ENCODE peak calls at places on chromosomes 11 and 22, in eight cellular contexts. One of them, this sample, is unnamed.

GRCh38 chr11:14577835-14578529 is 57.8 kb upstream of the PSMA1 start:
- DNase-seq in adrenal gland: no peak
- DNase-seq in CD8-positive, alpha-beta T cell: no peak
- DNase-seq in tibial artery: no peak
- DNase-seq in activated CD8-positive, alpha-beta T cell treated with anti-CD3 and anti-CD28 coated beads, Interleukin-2, amount 10 ng/mL, durations not matched to agents 7 days and 5 days: no peak
- DNase-seq in AML-193: no peak
- DNase-seq in CD8-positive, alpha-beta memory T cell: no peak
- DNase-seq in naive B cell: no peak
- DNase-seq in this sample: no peak

GRCh38 chr22:37406836-37407235 is 20.4 kb downstream of the ELFN2 start:
- DNase-seq in naive B cell: no peak
- DNase-seq in CD8-positive, alpha-beta memory T cell: no peak
- DNase-seq in AML-193: no peak
- DNase-seq in CD8-positive, alpha-beta T cell: no peak
- DNase-seq in activated CD8-positive, alpha-beta T cell treated with anti-CD3 and anti-CD28 coated beads, Interleukin-2, amount 10 ng/mL, durations not matched to agents 7 days and 5 days: no peak
- DNase-seq in tibial artery: no peak
- DNase-seq in adrenal gland: no peak
- DNase-seq in this sample: no peak

GRCh38 chr22:46500201-46500600 is 37.2 kb downstream of the CELSR1 start:
- DNase-seq in tibial artery: no peak
- DNase-seq in adrenal gland: no peak
- DNase-seq in AML-193: no peak
- DNase-seq in activated CD8-positive, alpha-beta T cell treated with anti-CD3 and anti-CD28 coated beads, Interleukin-2, amount 10 ng/mL, durations not matched to agents 7 days and 5 days: no peak
- DNase-seq in naive B cell: no peak
- DNase-seq in CD8-positive, alpha-beta memory T cell: no peak
- DNase-seq in CD8-positive, alpha-beta T cell: no peak
- DNase-seq in this sample: no peak

GRCh38 chr22:18005201-18005926 is 19.0 kb downstream of the MICAL3 start:
- DNase-seq in activated CD8-positive, alpha-beta T cell treated with anti-CD3 and anti-CD28 coated beads, Interleukin-2, amount 10 ng/mL, durations not matched to agents 7 days and 5 days: no peak
- DNase-seq in AML-193: no peak
- DNase-seq in naive B cell: peak
- DNase-seq in CD8-positive, alpha-beta memory T cell: no peak
- DNase-seq in adrenal gland: no peak
- DNase-seq in tibial artery: no peak
- DNase-seq in CD8-positive, alpha-beta T cell: no peak
- DNase-seq in this sample: no peak

GRCh38 chr11:115222218-115222862 is 281.9 kb downstream of the CADM1 start:
- DNase-seq in AML-193: no peak
- DNase-seq in activated CD8-positive, alpha-beta T cell treated with anti-CD3 and anti-CD28 coated beads, Interleukin-2, amount 10 ng/mL, durations not matched to agents 7 days and 5 days: peak
- DNase-seq in naive B cell: no peak
- DNase-seq in adrenal gland: peak
- DNase-seq in CD8-positive, alpha-beta T cell: no peak
- DNase-seq in CD8-positive, alpha-beta memory T cell: no peak
- DNase-seq in tibial artery: no peak
- DNase-seq in this sample: peak

GRCh38 chr11:114149689-114150407 is 90.3 kb downstream of the ZBTB16 start:
- DNase-seq in CD8-positive, alpha-beta T cell: no peak
- DNase-seq in CD8-positive, alpha-beta memory T cell: no peak
- DNase-seq in adrenal gland: no peak
- DNase-seq in naive B cell: no peak
- DNase-seq in tibial artery: no peak
- DNase-seq in AML-193: no peak
- DNase-seq in activated CD8-positive, alpha-beta T cell treated with anti-CD3 and anti-CD28 coated beads, Interleukin-2, amount 10 ng/mL, durations not matched to agents 7 days and 5 days: no peak
- DNase-seq in this sample: no peak

GRCh38 chr22:39980635-39981034 is 14.1 kb upstream of the FAM83F start:
- DNase-seq in AML-193: no peak
- DNase-seq in activated CD8-positive, alpha-beta T cell treated with anti-CD3 and anti-CD28 coated beads, Interleukin-2, amount 10 ng/mL, durations not matched to agents 7 days and 5 days: no peak
- DNase-seq in tibial artery: no peak
- DNase-seq in adrenal gland: no peak
- DNase-seq in naive B cell: no peak
- DNase-seq in CD8-positive, alpha-beta T cell: no peak
- DNase-seq in CD8-positive, alpha-beta memory T cell: no peak
- DNase-seq in this sample: no peak

GRCh38 chr11:46475926-46476545 is 84.5 kb upstream of the CHRM4 start:
- DNase-seq in CD8-positive, alpha-beta memory T cell: no peak
- DNase-seq in adrenal gland: no peak
- DNase-seq in naive B cell: no peak
- DNase-seq in activated CD8-positive, alpha-beta T cell treated with anti-CD3 and anti-CD28 coated beads, Interleukin-2, amount 10 ng/mL, durations not matched to agents 7 days and 5 days: no peak
- DNase-seq in CD8-positive, alpha-beta T cell: no peak
- DNase-seq in AML-193: no peak
- DNase-seq in tibial artery: no peak
- DNase-seq in this sample: peak

GRCh38 chr11:65851811-65852507 is 6.0 kb downstream of the CFL1 start:
- DNase-seq in tibial artery: peak
- DNase-seq in adrenal gland: no peak
- DNase-seq in AML-193: no peak
- DNase-seq in CD8-positive, alpha-beta memory T cell: no peak
- DNase-seq in naive B cell: no peak
- DNase-seq in CD8-positive, alpha-beta T cell: no peak
- DNase-seq in activated CD8-positive, alpha-beta T cell treated with anti-CD3 and anti-CD28 coated beads, Interleukin-2, amount 10 ng/mL, durations not matched to agents 7 days and 5 days: no peak
- DNase-seq in this sample: no peak

GRCh38 chr22:28951969-28952521 is 68.7 kb downstream of the ZNRF3 start:
- DNase-seq in activated CD8-positive, alpha-beta T cell treated with anti-CD3 and anti-CD28 coated beads, Interleukin-2, amount 10 ng/mL, durations not matched to agents 7 days and 5 days: no peak
- DNase-seq in naive B cell: no peak
- DNase-seq in CD8-positive, alpha-beta T cell: no peak
- DNase-seq in CD8-positive, alpha-beta memory T cell: no peak
- DNase-seq in AML-193: no peak
- DNase-seq in tibial artery: peak
- DNase-seq in adrenal gland: no peak
- DNase-seq in this sample: no peak

GRCh38 chr11:88357323-88358039 is 19.9 kb upstream of the CTSC start:
- DNase-seq in CD8-positive, alpha-beta T cell: no peak
- DNase-seq in activated CD8-positive, alpha-beta T cell treated with anti-CD3 and anti-CD28 coated beads, Interleukin-2, amount 10 ng/mL, durations not matched to agents 7 days and 5 days: no peak
- DNase-seq in naive B cell: no peak
- DNase-seq in CD8-positive, alpha-beta memory T cell: no peak
- DNase-seq in adrenal gland: no peak
- DNase-seq in AML-193: peak
- DNase-seq in tibial artery: no peak
- DNase-seq in this sample: peak

GRCh38 chr11:132402056-132402684 is 1031.8 kb downstream of the NTM start:
- DNase-seq in naive B cell: no peak
- DNase-seq in CD8-positive, alpha-beta T cell: no peak
- DNase-seq in adrenal gland: no peak
- DNase-seq in CD8-positive, alpha-beta memory T cell: no peak
- DNase-seq in AML-193: no peak
- DNase-seq in activated CD8-positive, alpha-beta T cell treated with anti-CD3 and anti-CD28 coated beads, Interleukin-2, amount 10 ng/mL, durations not matched to agents 7 days and 5 days: peak
- DNase-seq in tibial artery: no peak
- DNase-seq in this sample: peak

GRCh38 chr22:29451863-29452262 is 13.5 kb downstream of the RFPL1 start:
- DNase-seq in activated CD8-positive, alpha-beta T cell treated with anti-CD3 and anti-CD28 coated beads, Interleukin-2, amount 10 ng/mL, durations not matched to agents 7 days and 5 days: no peak
- DNase-seq in CD8-positive, alpha-beta T cell: no peak
- DNase-seq in naive B cell: no peak
- DNase-seq in CD8-positive, alpha-beta memory T cell: no peak
- DNase-seq in AML-193: no peak
- DNase-seq in adrenal gland: no peak
- DNase-seq in tibial artery: no peak
- DNase-seq in this sample: no peak